ENCODE peak calls at places on chromosomes 12 and 14, in eight cellular contexts. S is cardiac muscle cell, K is sigmoid colon, U is uterus, Y is GM12878, H is left ventricle myocardium inferior, M is fibroblast of lung, V is A549. Z is an unnamed sample.
A peak's percentile ranks its signal among the peaks of the same experiment; 100 is the strongest.

GRCh38 chr12:8917751-8918150 is 3.4 kb downstream of the PHC1 start:
- DNase-seq in S (no peak), K (no peak), U (no peak), Y (no peak), H (no peak), M (no peak), V (no peak), Z (no peak)

GRCh38 chr12:120397827-120398563 is 29.0 kb upstream of the MSI1 start:
- DNase-seq in S (no peak), K (no peak), U (no peak), Y (no peak), H (no peak), M (no peak), V (no peak), Z (no peak)

GRCh38 chr12:33706927-33707326 is 267.3 kb upstream of the SYT10 start:
- DNase-seq in S (no peak), K (no peak), U (no peak), Y (no peak), H (no peak), M (no peak), V (no peak), Z (no peak)

GRCh38 chr14:29310757-29311156 is 544.2 kb downstream of the FOXG1 start:
- DNase-seq in S (no peak), K (no peak), U (no peak), Y (no peak), H (no peak), M (peak; percentile 66), V (no peak), Z (peak; percentile 78)

GRCh38 chr14:68692916-68693771 is 99.7 kb downstream of the ZFP36L1 start:
- DNase-seq in S (no peak), K (peak; percentile 64), U (peak; percentile 51), Y (no peak), H (no peak), M (peak; percentile 84), V (no peak), Z (peak; percentile 86)

GRCh38 chr12:119334459-119335170 is at the start of gene CCDC60:
- DNase-seq in S (peak; percentile 92), K (no peak), U (no peak), Y (no peak), H (no peak), M (no peak), V (no peak), Z (no peak)

GRCh38 chr14:48384786-48385185 is 709.4 kb upstream of the MDGA2 start:
- DNase-seq in S (no peak), K (no peak), U (no peak), Y (no peak), H (no peak), M (no peak), V (no peak), Z (no peak)

GRCh38 chr12:92912052-92912451 is 17.0 kb downstream of the EEA1 start:
- DNase-seq in S (no peak), K (no peak), U (no peak), Y (no peak), H (no peak), M (peak; percentile 17), V (no peak), Z (peak; percentile 17)

GRCh38 chr12:124428136-124428791 is 133.4 kb downstream of the RFLNA start:
- DNase-seq in S (no peak), K (peak; percentile 93), U (peak; percentile 91), Y (no peak), H (no peak), M (peak; percentile 82), V (no peak), Z (peak; percentile 80)

GRCh38 chr12:47319746-47320145 is 240.0 kb upstream of the AMIGO2 start:
- DNase-seq in S (no peak), K (no peak), U (no peak), Y (no peak), H (no peak), M (no peak), V (no peak), Z (no peak)

GRCh38 chr12:94458882-94459772 is 540 bp downstream of the CEP83 start:
- DNase-seq in S (peak; percentile 55), K (no peak), U (no peak), Y (no peak), H (no peak), M (peak; percentile 54), V (peak; percentile 13), Z (peak; percentile 54)

GRCh38 chr12:104485651-104486341 is 29.0 kb downstream of the CHST11 start:
- DNase-seq in S (no peak), K (no peak), U (no peak), Y (no peak), H (no peak), M (no peak), V (no peak), Z (no peak)

GRCh38 chr12:89084751-89085150 is 267.6 kb downstream of the DUSP6 start:
- DNase-seq in S (no peak), K (no peak), U (no peak), Y (no peak), H (no peak), M (peak; percentile 88), V (no peak), Z (peak; percentile 40)

GRCh38 chr14:64758711-64759554 is 54.7 kb downstream of the PLEKHG3 start:
- DNase-seq in S (no peak), K (no peak), U (peak; percentile 83), Y (no peak), H (peak; percentile 62), M (peak; percentile 93), V (peak; percentile 82), Z (peak; percentile 95)

GRCh38 chr14:100900837-100901390 is 2.6 kb downstream of the RTL1 start:
- DNase-seq in S (peak; percentile 74), K (peak; percentile 66), U (no peak), Y (no peak), H (no peak), M (no peak), V (peak; percentile 54), Z (no peak)

GRCh38 chr12:6605425-6606330 is 1.5 kb downstream of the CHD4 start:
- DNase-seq in S (peak; percentile 63), K (peak; percentile 75), U (no peak), Y (no peak), H (peak; percentile 17), M (no peak), V (no peak), Z (peak; percentile 28)

DNA sequence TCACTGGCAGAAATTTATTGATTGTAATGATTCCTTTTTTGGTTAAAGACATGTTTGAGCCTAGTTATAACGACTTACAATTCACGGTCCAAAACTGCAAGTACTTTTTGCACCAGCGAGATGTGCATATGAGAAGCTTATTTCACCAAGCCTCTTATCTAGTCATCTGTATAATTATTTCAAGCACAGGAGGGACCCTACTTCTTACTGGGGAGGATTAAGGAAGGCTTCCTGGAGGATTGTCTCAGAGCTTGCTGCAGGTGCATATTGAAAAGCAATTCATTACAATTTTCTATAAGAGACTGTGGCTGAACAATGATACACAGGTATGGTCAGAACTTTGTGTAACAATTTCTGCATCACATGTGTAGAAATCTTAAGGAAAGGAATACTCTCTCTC is 152.9 kb downstream of the CAND1 start:
- DNase-seq in S (no peak), K (no peak), U (no peak), Y (no peak), H (no peak), M (no peak), V (no peak), Z (no peak)
- TF ChIP-seq CTCF in S (no peak), K (no peak), U (no peak), Y (no peak), H (no peak), M (no peak), V (no peak), Z (no peak)

GRCh38 chr14:70644016-70644415 is 2.3 kb downstream of the TTC9 start:
- DNase-seq in S (no peak), K (no peak), U (no peak), Y (no peak), H (no peak), M (no peak), V (no peak), Z (no peak)
- H3K4me3 ChIP-seq in S (no peak overlapping the region), K (no peak overlapping the region), U (no peak overlapping the region), Y (peak overlapping the region; percentile 90), H (no peak overlapping the region), M (no peak overlapping the region), V (no peak overlapping the region), Z (no peak overlapping the region)

GRCh38 chr12:59834659-59835474 is 239.0 kb downstream of the SLC16A7 start:
- DNase-seq in S (peak; percentile 53), K (no peak), U (no peak), Y (no peak), H (no peak), M (peak; percentile 67), V (peak; percentile 16), Z (peak; percentile 62)
- TF ChIP-seq CTCF in S (peak; percentile 56), K (no peak), U (no peak), Y (peak; percentile 38), H (peak; percentile 68), M (peak; percentile 37), V (peak; percentile 30), Z (peak; percentile 59)

GRCh38 chr12:132190834-132191500 is 46.7 kb downstream of the NOC4L start:
- DNase-seq in S (no peak), K (no peak), U (no peak), Y (no peak), H (no peak), M (no peak), V (no peak), Z (no peak)
- H3K4me3 ChIP-seq in S (no peak overlapping the region), K (no peak overlapping the region), U (no peak overlapping the region), Y (no peak overlapping the region), H (no peak overlapping the region), M (no peak overlapping the region), V (no peak overlapping the region), Z (no peak overlapping the region)

GRCh38 chr12:65673732-65674131 is 150.6 kb upstream of the HMGA2 start:
- DNase-seq in S (no peak), K (no peak), U (no peak), Y (no peak), H (no peak), M (peak; percentile 77), V (no peak), Z (peak; percentile 71)
- TF ChIP-seq CTCF in S (peak; percentile 14), K (no peak), U (no peak), Y (no peak), H (peak; percentile 41), M (peak; percentile 7), V (peak; percentile 47), Z (peak; percentile 24)

GRCh38 chr12:12048266-12048665 is 22.5 kb upstream of the BCL2L14 start:
- DNase-seq in S (no peak), K (no peak), U (no peak), Y (no peak), H (no peak), M (no peak), V (no peak), Z (no peak)
- H3K4me3 ChIP-seq in S (no peak overlapping the region), K (no peak overlapping the region), U (no peak overlapping the region), Y (no peak overlapping the region), H (no peak overlapping the region), M (no peak overlapping the region), V (no peak overlapping the region), Z (no peak overlapping the region)

Z was measured in fibroblast of the aortic adventitia.